ENCODE peak calls at places on chromosomes 2 and 18, in four cellular contexts. One of them, this sample, is unnamed.
A peak's percentile ranks its signal among the peaks of the same experiment; 100 is the strongest.

GRCh38 chr2:218691234-218691633 is 19.3 kb downstream of the STK36 start:
- DNase-seq in A549: no peak
- DNase-seq in Panc1: no peak
- DNase-seq in suprapubic skin: no peak
- DNase-seq in this sample: no peak

GRCh38 chr2:237259201-237259600 is 154.8 kb downstream of the COL6A3 start:
- DNase-seq in suprapubic skin: no peak
- DNase-seq in A549: no peak
- DNase-seq in Panc1: no peak
- DNase-seq in this sample: no peak

GRCh38 chr2:3913252-3913651 is 209.9 kb downstream of the DCDC2C start:
- DNase-seq in suprapubic skin: no peak
- DNase-seq in Panc1: no peak
- DNase-seq in A549: no peak
- DNase-seq in this sample: no peak

GRCh38 chr2:6865346-6866238 is at the start of gene CMPK2:
- DNase-seq in suprapubic skin: peak; percentile 70
- DNase-seq in Panc1: no peak
- DNase-seq in A549: peak; percentile 50
- DNase-seq in this sample: peak; percentile 85

GRCh38 chr2:156589381-156590079 is 153.4 kb downstream of the GPD2 start:
- DNase-seq in suprapubic skin: no peak
- DNase-seq in Panc1: peak; percentile 25
- DNase-seq in A549: peak; percentile 15
- DNase-seq in this sample: peak; percentile 31

GRCh38 chr2:8567469-8568108 is 114.3 kb upstream of the ID2 start:
- DNase-seq in Panc1: no peak
- DNase-seq in suprapubic skin: no peak
- DNase-seq in A549: no peak
- DNase-seq in this sample: no peak

GRCh38 chr2:9738718-9739496 is 104.4 kb upstream of the TAF1B start:
- DNase-seq in A549: no peak
- DNase-seq in suprapubic skin: no peak
- DNase-seq in Panc1: no peak
- DNase-seq in this sample: no peak

GRCh38 chr2:230668184-230668938 is 44.3 kb upstream of the CAB39 start:
- DNase-seq in Panc1: no peak
- DNase-seq in A549: no peak
- DNase-seq in suprapubic skin: no peak
- DNase-seq in this sample: no peak

GRCh38 chr2:206266130-206267125 is 8.0 kb upstream of the ZDBF2 start:
- DNase-seq in Panc1: no peak
- DNase-seq in A549: no peak
- DNase-seq in suprapubic skin: no peak
- DNase-seq in this sample: no peak

GRCh38 chr2:64192080-64192479 is 47.9 kb upstream of the PELI1 start:
- DNase-seq in suprapubic skin: no peak
- DNase-seq in Panc1: no peak
- DNase-seq in A549: no peak
- DNase-seq in this sample: no peak

GRCh38 chr2:236945431-236946016 is 140.2 kb upstream of the COPS8 start:
- DNase-seq in A549: no peak
- DNase-seq in Panc1: no peak
- DNase-seq in suprapubic skin: no peak
- DNase-seq in this sample: no peak

GRCh38 chr18:3245853-3246635 is 1.6 kb upstream of the MYL12A start:
- DNase-seq in A549: peak; percentile 43
- DNase-seq in suprapubic skin: peak; percentile 93
- DNase-seq in Panc1: no peak
- DNase-seq in this sample: peak; percentile 81

GRCh38 chr2:234162876-234163275 is 112.4 kb downstream of the SPP2 start:
- DNase-seq in suprapubic skin: no peak
- DNase-seq in A549: no peak
- DNase-seq in Panc1: no peak
- DNase-seq in this sample: no peak
- H3K4me1 ChIP-seq in suprapubic skin: peaks cover 16% of the 10 kb centered on the region
- H3K4me1 ChIP-seq in A549: peaks cover 33% of the 10 kb centered on the region
- H3K4me1 ChIP-seq in Panc1: peaks cover 10% of the 10 kb centered on the region
- H3K4me1 ChIP-seq in this sample: peaks cover 19% of the 10 kb centered on the region

GRCh38 chr2:38095079-38095478 is 19.1 kb upstream of the CYP1B1 start:
- DNase-seq in Panc1: no peak
- DNase-seq in A549: no peak
- DNase-seq in suprapubic skin: no peak
- DNase-seq in this sample: no peak

GRCh38 chr2:38095996-38096861 is 20.3 kb upstream of the CYP1B1 start:
- DNase-seq in suprapubic skin: no peak
- DNase-seq in Panc1: no peak
- DNase-seq in A549: no peak
- DNase-seq in this sample: no peak

GRCh38 chr2:38097611-38098350 is 21.8 kb upstream of the CYP1B1 start:
- DNase-seq in A549: no peak
- DNase-seq in Panc1: no peak
- DNase-seq in suprapubic skin: no peak
- DNase-seq in this sample: no peak

GRCh38 chr2:38093503-38093902 is 17.6 kb upstream of the CYP1B1 start:
- DNase-seq in A549: no peak
- DNase-seq in Panc1: no peak
- DNase-seq in suprapubic skin: no peak
- DNase-seq in this sample: no peak

DNA sequence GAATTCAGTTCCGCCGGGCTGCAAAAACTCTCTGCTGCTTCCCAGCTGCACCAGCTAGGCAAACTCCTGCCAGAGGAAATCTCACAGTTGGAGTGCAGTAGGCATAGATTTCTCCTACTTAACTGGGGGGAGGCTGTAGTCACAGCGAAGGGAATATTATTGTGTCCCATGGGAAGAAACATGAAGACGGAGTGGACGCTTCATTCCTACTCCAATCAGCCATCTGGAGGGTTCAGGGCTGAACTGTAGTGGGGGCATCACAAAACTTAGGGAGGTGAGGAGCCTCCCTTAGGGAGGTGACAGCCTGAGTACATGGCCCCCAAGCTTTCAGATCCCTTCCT is 19.7 kb upstream of the CYP1B1 start:
- DNase-seq in Panc1: no peak
- DNase-seq in A549: no peak
- DNase-seq in suprapubic skin: no peak
- DNase-seq in this sample: no peak
- H3K4me1 ChIP-seq in Panc1: peaks cover 73% of the 10 kb centered on the region
- H3K4me1 ChIP-seq in A549: peaks cover 52% of the 10 kb centered on the region
- H3K4me1 ChIP-seq in suprapubic skin: peaks cover 69% of the 10 kb centered on the region
- H3K4me1 ChIP-seq in this sample: no peaks in the 10 kb centered on the region

DNA sequence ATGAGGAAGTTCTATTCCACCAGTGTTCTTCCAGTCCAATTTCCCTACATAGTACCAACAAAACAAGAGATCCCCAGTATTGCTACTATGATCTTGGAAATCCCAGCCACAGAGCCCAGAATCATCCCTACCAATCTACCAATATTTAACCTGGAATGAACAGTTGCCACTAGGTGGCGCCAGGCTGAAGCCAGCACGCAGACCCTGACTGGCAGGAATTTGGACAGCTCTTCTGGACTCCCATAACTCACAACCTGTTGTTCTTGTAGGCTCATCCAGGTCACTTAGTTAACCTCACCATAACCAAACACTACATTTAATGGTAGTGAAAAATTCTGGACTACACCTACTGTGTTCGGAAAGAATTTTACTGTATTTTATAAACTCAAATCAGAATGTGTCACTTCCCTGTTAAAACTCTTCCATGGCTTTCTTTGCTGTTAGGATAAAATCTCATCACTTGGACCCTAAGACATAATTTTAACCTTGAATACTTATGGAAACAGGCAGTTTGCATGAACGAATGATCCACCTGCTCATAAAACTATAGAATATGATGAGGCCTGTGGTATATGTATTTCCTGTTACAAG is 59.8 kb upstream of the SLC38A11 start:
- DNase-seq in Panc1: peak; percentile 38
- DNase-seq in A549: peak; percentile 21
- DNase-seq in suprapubic skin: no peak
- DNase-seq in this sample: peak; percentile 20
- H3K4me1 ChIP-seq in Panc1: no peaks in the 10 kb centered on the region
- H3K4me1 ChIP-seq in A549: no peaks in the 10 kb centered on the region
- H3K4me1 ChIP-seq in suprapubic skin: peaks cover 8% of the 10 kb centered on the region
- H3K4me1 ChIP-seq in this sample: no peaks in the 10 kb centered on the region

GRCh38 chr2:16650287-16651249 is 15.1 kb downstream of the CYRIA start:
- DNase-seq in suprapubic skin: no peak
- DNase-seq in Panc1: no peak
- DNase-seq in A549: no peak
- DNase-seq in this sample: no peak
- H3K4me1 ChIP-seq in suprapubic skin: peaks cover 40% of the 10 kb centered on the region
- H3K4me1 ChIP-seq in Panc1: no peaks in the 10 kb centered on the region
- H3K4me1 ChIP-seq in A549: no peaks in the 10 kb centered on the region
- H3K4me1 ChIP-seq in this sample: no peaks in the 10 kb centered on the region

GRCh38 chr2:68737717-68738116 is 3.1 kb downstream of the ARHGAP25 start:
- DNase-seq in Panc1: no peak
- DNase-seq in A549: no peak
- DNase-seq in suprapubic skin: no peak
- DNase-seq in this sample: peak; percentile 75

GRCh38 chr2:68741238-68741637 is 6.6 kb downstream of the ARHGAP25 start:
- DNase-seq in Panc1: no peak
- DNase-seq in suprapubic skin: no peak
- DNase-seq in A549: no peak
- DNase-seq in this sample: no peak

GRCh38 chr2:68740184-68740914 is 5.7 kb downstream of the ARHGAP25 start:
- DNase-seq in A549: no peak
- DNase-seq in suprapubic skin: no peak
- DNase-seq in Panc1: no peak
- DNase-seq in this sample: no peak

GRCh38 chr2:68741805-68742306 is 7.2 kb downstream of the ARHGAP25 start:
- DNase-seq in suprapubic skin: no peak
- DNase-seq in Panc1: no peak
- DNase-seq in A549: no peak
- DNase-seq in this sample: no peak

GRCh38 chr2:68739261-68740183 is 4.9 kb downstream of the ARHGAP25 start:
- DNase-seq in A549: no peak
- DNase-seq in Panc1: no peak
- DNase-seq in suprapubic skin: no peak
- DNase-seq in this sample: no peak
- H3K4me1 ChIP-seq in A549: no peaks in the 10 kb centered on the region
- H3K4me1 ChIP-seq in Panc1: no peaks in the 10 kb centered on the region
- H3K4me1 ChIP-seq in suprapubic skin: peaks cover 38% of the 10 kb centered on the region
- H3K4me1 ChIP-seq in this sample: peaks cover 76% of the 10 kb centered on the region

DNA sequence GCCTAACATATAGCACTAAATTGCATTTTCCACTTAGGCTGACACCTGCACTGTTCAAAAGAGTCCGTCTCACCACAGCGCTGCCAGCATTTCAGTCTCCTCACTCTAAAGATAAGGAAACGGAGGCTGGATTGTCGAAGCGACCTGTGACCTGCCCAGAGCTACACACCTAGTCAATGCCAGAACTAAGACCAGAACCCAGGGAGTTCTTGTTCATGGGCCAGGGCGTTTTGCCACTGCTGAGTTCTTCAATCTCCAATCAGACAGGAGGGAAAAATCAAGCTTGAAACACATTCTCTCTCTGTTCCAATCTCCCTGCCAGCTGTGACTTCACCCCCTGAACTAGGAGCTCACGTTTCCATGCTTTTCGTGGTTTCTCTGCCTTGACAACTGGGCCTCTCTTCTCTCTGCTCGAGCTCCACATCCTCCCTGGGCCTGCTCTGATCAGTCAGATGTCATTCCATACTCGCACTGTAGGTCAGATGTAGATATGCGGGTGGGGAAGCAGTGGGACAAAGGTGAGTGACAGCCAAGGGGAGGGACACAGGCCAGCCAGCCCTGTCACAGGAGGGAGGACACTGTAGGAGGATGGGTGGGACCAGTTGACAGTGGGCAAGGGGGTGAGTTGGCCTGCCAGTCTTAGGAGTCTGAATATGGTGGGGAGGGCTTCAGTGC is 221.1 kb upstream of the SMAD2 start:
- DNase-seq in A549: no peak
- DNase-seq in suprapubic skin: no peak
- DNase-seq in Panc1: no peak
- DNase-seq in this sample: no peak
- H3K4me1 ChIP-seq in A549: peaks cover 9% of the 10 kb centered on the region
- H3K4me1 ChIP-seq in suprapubic skin: peaks cover 39% of the 10 kb centered on the region
- H3K4me1 ChIP-seq in Panc1: no peaks in the 10 kb centered on the region
- H3K4me1 ChIP-seq in this sample: no peaks in the 10 kb centered on the region

DNA sequence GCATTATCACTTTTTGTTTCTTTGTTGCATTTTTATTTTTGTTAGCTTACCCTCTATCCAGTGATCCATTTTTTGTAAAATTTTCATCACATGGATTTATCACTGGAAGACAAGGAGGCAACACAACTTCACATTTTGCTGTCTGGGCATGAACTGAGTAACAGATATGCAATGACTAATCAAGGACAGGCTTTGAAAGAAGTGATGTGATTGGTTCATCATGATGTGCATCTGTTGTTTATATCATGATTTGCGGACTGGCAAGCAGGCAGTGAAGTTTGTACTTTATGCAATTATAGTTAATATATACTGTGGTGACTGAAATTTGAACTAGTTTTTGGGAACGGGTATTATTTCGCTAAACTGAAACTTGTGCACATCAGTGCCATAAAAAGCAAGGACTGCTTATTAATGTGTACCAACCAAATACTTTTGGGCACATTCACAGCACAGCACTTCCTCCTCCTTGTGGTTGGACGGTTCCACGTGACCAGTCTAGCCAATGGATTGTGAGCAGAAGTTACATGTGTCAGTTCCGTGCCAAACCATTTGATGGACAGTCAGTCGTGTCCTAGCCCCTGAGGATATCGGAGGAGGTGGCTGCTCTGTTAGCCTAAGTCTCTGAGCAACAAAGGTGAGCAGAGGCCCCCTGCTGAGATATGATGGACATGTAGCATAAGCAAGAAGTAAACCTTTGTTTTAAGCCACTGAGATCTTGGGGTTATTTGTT is 201.4 kb upstream of the SIX2 start:
- DNase-seq in suprapubic skin: no peak
- DNase-seq in A549: no peak
- DNase-seq in Panc1: no peak
- DNase-seq in this sample: no peak
- H3K4me1 ChIP-seq in suprapubic skin: no peaks in the 10 kb centered on the region
- H3K4me1 ChIP-seq in A549: no peaks in the 10 kb centered on the region
- H3K4me1 ChIP-seq in Panc1: no peaks in the 10 kb centered on the region
- H3K4me1 ChIP-seq in this sample: no peaks in the 10 kb centered on the region

DNA sequence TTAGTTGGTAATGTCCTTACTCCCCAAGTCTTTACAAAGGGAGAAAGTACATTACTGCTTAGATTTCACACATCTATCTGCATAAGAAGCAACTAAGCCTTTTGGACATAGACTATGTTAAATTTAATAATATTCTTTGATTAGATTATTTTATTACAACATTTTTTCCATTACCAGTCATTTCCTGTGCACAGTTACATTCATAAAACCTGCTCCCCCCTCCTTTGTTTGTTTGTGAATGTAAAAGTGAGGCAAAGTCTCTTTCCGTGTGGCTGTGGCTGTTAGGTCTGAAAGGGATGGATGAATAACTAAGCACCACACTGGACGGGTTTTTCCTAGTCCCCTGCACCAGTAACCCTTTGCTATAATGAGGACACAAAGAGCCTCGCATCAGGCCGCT is 9.6 kb downstream of the PTGR3 start:
- DNase-seq in Panc1: no peak
- DNase-seq in A549: no peak
- DNase-seq in suprapubic skin: no peak
- DNase-seq in this sample: no peak
- H3K4me1 ChIP-seq in Panc1: peaks cover 10% of the 10 kb centered on the region
- H3K4me1 ChIP-seq in A549: no peaks in the 10 kb centered on the region
- H3K4me1 ChIP-seq in suprapubic skin: peaks cover 60% of the 10 kb centered on the region
- H3K4me1 ChIP-seq in this sample: peaks cover 13% of the 10 kb centered on the region